ENCODE peak calls at places on chromosomes 12 and 14, in six cellular contexts. One of them, this sample, is unnamed.

GRCh38 chr14:30957813-30958370 is 67.6 kb upstream of the AP4S1 start:
- DNase-seq in NCI-H146: no peak
- DNase-seq in activated B cell treated with CpG ODN at 0.5 μM for 24 hours: no peak
- DNase-seq in NCI-H1092 treated with DMSO at 0.1 percent for 48 hours: no peak
- DNase-seq in M059J: no peak
- DNase-seq in stomach: no peak
- DNase-seq in this sample: no peak

GRCh38 chr12:22687677-22688076 is 62.7 kb downstream of the ETNK1 start:
- DNase-seq in NCI-H146: no peak
- DNase-seq in activated B cell treated with CpG ODN at 0.5 μM for 24 hours: no peak
- DNase-seq in NCI-H1092 treated with DMSO at 0.1 percent for 48 hours: no peak
- DNase-seq in M059J: peak
- DNase-seq in stomach: no peak
- DNase-seq in this sample: no peak

GRCh38 chr14:32514236-32514635 is 185.1 kb downstream of the AKAP6 start:
- DNase-seq in NCI-H146: no peak
- DNase-seq in activated B cell treated with CpG ODN at 0.5 μM for 24 hours: no peak
- DNase-seq in NCI-H1092 treated with DMSO at 0.1 percent for 48 hours: no peak
- DNase-seq in M059J: peak
- DNase-seq in stomach: no peak
- DNase-seq in this sample: no peak

GRCh38 chr14:105858676-105859025 is 332.3 kb downstream of the TMEM121 start:
- DNase-seq in NCI-H146: no peak
- DNase-seq in activated B cell treated with CpG ODN at 0.5 μM for 24 hours: no peak
- DNase-seq in NCI-H1092 treated with DMSO at 0.1 percent for 48 hours: no peak
- DNase-seq in M059J: no peak
- DNase-seq in stomach: no peak
- DNase-seq in this sample: no peak

GRCh38 chr14:24159777-24160498 is 1.1 kb upstream of the IRF9 start:
- DNase-seq in NCI-H146: no peak
- DNase-seq in activated B cell treated with CpG ODN at 0.5 μM for 24 hours: no peak
- DNase-seq in NCI-H1092 treated with DMSO at 0.1 percent for 48 hours: no peak
- DNase-seq in M059J: no peak
- DNase-seq in stomach: no peak
- DNase-seq in this sample: no peak

GRCh38 chr14:92352158-92352985 is 29.4 kb downstream of the SLC24A4 start:
- DNase-seq in NCI-H146: no peak
- DNase-seq in activated B cell treated with CpG ODN at 0.5 μM for 24 hours: no peak
- DNase-seq in NCI-H1092 treated with DMSO at 0.1 percent for 48 hours: no peak
- DNase-seq in M059J: no peak
- DNase-seq in stomach: no peak
- DNase-seq in this sample: no peak

GRCh38 chr12:13273097-13273496 is 76.6 kb downstream of the EMP1 start:
- DNase-seq in NCI-H146: no peak
- DNase-seq in activated B cell treated with CpG ODN at 0.5 μM for 24 hours: no peak
- DNase-seq in NCI-H1092 treated with DMSO at 0.1 percent for 48 hours: no peak
- DNase-seq in M059J: no peak
- DNase-seq in stomach: no peak
- DNase-seq in this sample: no peak

GRCh38 chr14:104130974-104131651 is 7.3 kb upstream of the KIF26A start:
- DNase-seq in NCI-H146: no peak
- DNase-seq in activated B cell treated with CpG ODN at 0.5 μM for 24 hours: no peak
- DNase-seq in NCI-H1092 treated with DMSO at 0.1 percent for 48 hours: peak
- DNase-seq in M059J: peak
- DNase-seq in stomach: peak
- DNase-seq in this sample: peak

GRCh38 chr12:121165316-121165715 is 32.6 kb downstream of the P2RX7 start:
- DNase-seq in NCI-H146: no peak
- DNase-seq in activated B cell treated with CpG ODN at 0.5 μM for 24 hours: no peak
- DNase-seq in NCI-H1092 treated with DMSO at 0.1 percent for 48 hours: no peak
- DNase-seq in M059J: peak
- DNase-seq in stomach: no peak
- DNase-seq in this sample: no peak

GRCh38 chr14:94213021-94213420 is 38.9 kb downstream of the PPP4R4 start:
- DNase-seq in NCI-H146: no peak
- DNase-seq in activated B cell treated with CpG ODN at 0.5 μM for 24 hours: no peak
- DNase-seq in NCI-H1092 treated with DMSO at 0.1 percent for 48 hours: no peak
- DNase-seq in M059J: peak
- DNase-seq in stomach: no peak
- DNase-seq in this sample: no peak

GRCh38 chr14:105865266-105865903 is 339.0 kb downstream of the TMEM121 start:
- DNase-seq in NCI-H146: no peak
- DNase-seq in activated B cell treated with CpG ODN at 0.5 μM for 24 hours: no peak
- DNase-seq in NCI-H1092 treated with DMSO at 0.1 percent for 48 hours: peak
- DNase-seq in M059J: no peak
- DNase-seq in stomach: peak
- DNase-seq in this sample: no peak

GRCh38 chr12:57276935-57277563 is 26.1 kb upstream of the STAC3 start:
- DNase-seq in NCI-H146: peak
- DNase-seq in activated B cell treated with CpG ODN at 0.5 μM for 24 hours: no peak
- DNase-seq in NCI-H1092 treated with DMSO at 0.1 percent for 48 hours: no peak
- DNase-seq in M059J: peak
- DNase-seq in stomach: peak
- DNase-seq in this sample: peak

GRCh38 chr14:43981135-43981787 is 525.8 kb downstream of the FSCB start:
- DNase-seq in NCI-H146: no peak
- DNase-seq in activated B cell treated with CpG ODN at 0.5 μM for 24 hours: no peak
- DNase-seq in NCI-H1092 treated with DMSO at 0.1 percent for 48 hours: no peak
- DNase-seq in M059J: no peak
- DNase-seq in stomach: no peak
- DNase-seq in this sample: no peak

GRCh38 chr14:77023001-77023996 is 5.2 kb downstream of the IRF2BPL start:
- DNase-seq in NCI-H146: no peak
- DNase-seq in activated B cell treated with CpG ODN at 0.5 μM for 24 hours: no peak
- DNase-seq in NCI-H1092 treated with DMSO at 0.1 percent for 48 hours: peak
- DNase-seq in M059J: peak
- DNase-seq in stomach: peak
- DNase-seq in this sample: peak

GRCh38 chr12:46464863-46465262 is 92.3 kb upstream of the SLC38A2 start:
- DNase-seq in NCI-H146: no peak
- DNase-seq in activated B cell treated with CpG ODN at 0.5 μM for 24 hours: no peak
- DNase-seq in NCI-H1092 treated with DMSO at 0.1 percent for 48 hours: no peak
- DNase-seq in M059J: no peak
- DNase-seq in stomach: no peak
- DNase-seq in this sample: no peak

GRCh38 chr12:92085040-92085439 is 60.6 kb downstream of the BTG1 start:
- DNase-seq in NCI-H146: no peak
- DNase-seq in activated B cell treated with CpG ODN at 0.5 μM for 24 hours: no peak
- DNase-seq in NCI-H1092 treated with DMSO at 0.1 percent for 48 hours: no peak
- DNase-seq in M059J: no peak
- DNase-seq in stomach: no peak
- DNase-seq in this sample: no peak

GRCh38 chr14:80356413-80356812 is 145.1 kb upstream of the DIO2 start:
- DNase-seq in NCI-H146: peak
- DNase-seq in activated B cell treated with CpG ODN at 0.5 μM for 24 hours: no peak
- DNase-seq in NCI-H1092 treated with DMSO at 0.1 percent for 48 hours: peak
- DNase-seq in M059J: peak
- DNase-seq in stomach: no peak
- DNase-seq in this sample: no peak

GRCh38 chr12:111819191-111820158 is 22.6 kb upstream of the MAPKAPK5 start:
- DNase-seq in NCI-H146: peak
- DNase-seq in activated B cell treated with CpG ODN at 0.5 μM for 24 hours: no peak
- DNase-seq in NCI-H1092 treated with DMSO at 0.1 percent for 48 hours: peak
- DNase-seq in M059J: peak
- DNase-seq in stomach: no peak
- DNase-seq in this sample: peak

GRCh38 chr12:4119157-4119761 is 154.3 kb upstream of the CCND2 start:
- DNase-seq in NCI-H146: no peak
- DNase-seq in activated B cell treated with CpG ODN at 0.5 μM for 24 hours: no peak
- DNase-seq in NCI-H1092 treated with DMSO at 0.1 percent for 48 hours: no peak
- DNase-seq in M059J: no peak
- DNase-seq in stomach: no peak
- DNase-seq in this sample: peak

This sample was measured in colonic mucosa.